ENCODE peak calls at places on chromosomes 7 and 10, in eight cellular contexts. O is fibroblast of lung; N is GDM1; Q is skeletal muscle cell; H is ELR; I is GM12865; W is astrocyte of the hippocampus; K is activated CD4-positive, CD25-positive, alpha-beta regulatory T cell. Y is an unnamed sample.
A peak's percentile ranks its signal among the peaks of the same experiment; 100 is the strongest.

GRCh38 chr7:108002726-108003590 is at the start of gene LAMB1:
- DNase-seq in O (peak; percentile 84), N (no peak), Q (no peak), H (peak; percentile 78), I (no peak), W (peak; percentile 94), K (no peak), Y (peak; percentile 88)

GRCh38 chr10:29622382-29622885 is 12.3 kb downstream of the SVIL start:
- DNase-seq in O (no peak), N (no peak), Q (no peak), H (no peak), I (no peak), W (no peak), K (no peak), Y (no peak)

GRCh38 chr10:22925088-22925487 is 2.8 kb upstream of the ARMC3 start:
- DNase-seq in O (no peak), N (no peak), Q (no peak), H (no peak), I (no peak), W (no peak), K (no peak), Y (no peak)

GRCh38 chr10:22681783-22682183 is 32.6 kb downstream of the PIP4K2A start:
- DNase-seq in O (peak; percentile 80), N (no peak), Q (peak; percentile 55), H (peak; percentile 91), I (no peak), W (peak; percentile 69), K (no peak), Y (peak; percentile 59)

GRCh38 chr7:130930260-130930659 is 196.3 kb upstream of the KLF14 start:
- DNase-seq in O (peak; percentile 35), N (no peak), Q (no peak), H (no peak), I (no peak), W (no peak), K (no peak), Y (peak; percentile 81)

GRCh38 chr10:129963831-129964501 is at the start of gene EBF3:
- DNase-seq in O (peak; percentile 37), N (no peak), Q (no peak), H (peak; percentile 66), I (no peak), W (peak; percentile 72), K (no peak), Y (peak; percentile 96)

GRCh38 chr10:118564652-118565051 is 30.8 kb downstream of the PRLHR start:
- DNase-seq in O (peak; percentile 3), N (no peak), Q (no peak), H (peak; percentile 46), I (no peak), W (peak; percentile 64), K (no peak), Y (peak; percentile 70)

GRCh38 chr7:69517985-69518731 is 80.1 kb upstream of the AUTS2 start:
- DNase-seq in O (peak; percentile 17), N (no peak), Q (no peak), H (no peak), I (no peak), W (peak; percentile 48), K (no peak), Y (no peak)

GRCh38 chr7:16603633-16604032 is 41.9 kb downstream of the ANKMY2 start:
- DNase-seq in O (no peak), N (no peak), Q (no peak), H (no peak), I (no peak), W (no peak), K (no peak), Y (no peak)

GRCh38 chr10:65544756-65545155 is 1381.1 kb upstream of the LRRTM3 start:
- DNase-seq in O (no peak), N (no peak), Q (no peak), H (no peak), I (no peak), W (no peak), K (no peak), Y (no peak)

GRCh38 chr10:97854735-97855134 is 5.1 kb downstream of the GOLGA7B start:
- DNase-seq in O (no peak), N (no peak), Q (no peak), H (peak; percentile 14), I (no peak), W (no peak), K (no peak), Y (no peak)

GRCh38 chr10:80465839-80466590 is 11.9 kb downstream of the TSPAN14 start:
- DNase-seq in O (peak; percentile 30), N (no peak), Q (no peak), H (peak; percentile 50), I (peak; percentile 31), W (no peak), K (no peak), Y (no peak)

GRCh38 chr10:13719411-13719810 is 132.6 kb downstream of the PRPF18 start:
- DNase-seq in O (no peak), N (no peak), Q (no peak), H (no peak), I (no peak), W (no peak), K (no peak), Y (no peak)

GRCh38 chr10:100909506-100910260 is 3.1 kb upstream of the SLF2 start:
- DNase-seq in O (no peak), N (peak; percentile 59), Q (no peak), H (no peak), I (no peak), W (peak; percentile 16), K (no peak), Y (peak; percentile 30)

GRCh38 chr7:155490697-155491628 is 33.0 kb downstream of the EN2 start:
- DNase-seq in O (peak; percentile 14), N (no peak), Q (no peak), H (no peak), I (peak; percentile 35), W (no peak), K (no peak), Y (peak; percentile 35)

GRCh38 chr10:70374775-70375614 is 7.4 kb downstream of the LRRC20 start:
- DNase-seq in O (peak; percentile 74), N (no peak), Q (no peak), H (peak; percentile 76), I (no peak), W (no peak), K (no peak), Y (no peak)

GRCh38 chr7:75944507-75944906 is 29.6 kb downstream of the POR start:
- DNase-seq in O (no peak), N (no peak), Q (no peak), H (no peak), I (no peak), W (no peak), K (no peak), Y (no peak)

GRCh38 chr7:134474902-134475301 is 16.0 kb upstream of the AKR1B1 start:
- DNase-seq in O (no peak), N (no peak), Q (no peak), H (no peak), I (no peak), W (no peak), K (no peak), Y (no peak)

GRCh38 chr7:73822319-73823173 is 8.2 kb upstream of the CLDN4 start:
- DNase-seq in O (peak; percentile 95), N (no peak), Q (peak; percentile 91), H (peak; percentile 100), I (no peak), W (peak; percentile 79), K (no peak), Y (peak; percentile 97)

GRCh38 chr10:113859261-113859660 is 4.8 kb downstream of the NHLRC2 start:
- DNase-seq in O (no peak), N (no peak), Q (no peak), H (no peak), I (peak; percentile 41), W (no peak), K (no peak), Y (no peak)

GRCh38 chr10:132476146-132477065 is 61.2 kb upstream of the INPP5A start:
- DNase-seq in O (no peak), N (no peak), Q (no peak), H (no peak), I (no peak), W (no peak), K (no peak), Y (no peak)

GRCh38 chr7:142711722-142712616 is 37.3 kb upstream of the PRSS1 start:
- DNase-seq in O (peak; percentile 25), N (peak; percentile 78), Q (no peak), H (peak; percentile 61), I (peak; percentile 35), W (peak; percentile 27), K (no peak), Y (peak; percentile 37)

GRCh38 chr7:90579181-90579688 is 16.9 kb upstream of the CDK14 start:
- DNase-seq in O (peak; percentile 99), N (no peak), Q (peak; percentile 80), H (peak; percentile 50), I (no peak), W (peak; percentile 80), K (no peak), Y (peak; percentile 60)

GRCh38 chr10:79158402-79159097 is 89.8 kb downstream of the ZMIZ1 start:
- DNase-seq in O (no peak), N (no peak), Q (no peak), H (no peak), I (no peak), W (no peak), K (no peak), Y (no peak)

GRCh38 chr7:99860281-99861127 is 16.3 kb downstream of the OR2AE1 start:
- DNase-seq in O (peak; percentile 97), N (no peak), Q (peak; percentile 56), H (peak; percentile 64), I (no peak), W (peak; percentile 96), K (no peak), Y (peak; percentile 67)

GRCh38 chr7:17109017-17109416 is 189.4 kb upstream of the AHR start:
- DNase-seq in O (peak; percentile 85), N (no peak), Q (peak; percentile 12), H (peak; percentile 41), I (no peak), W (peak; percentile 63), K (no peak), Y (no peak)

GRCh38 chr10:114876602-114877300 is 55.2 kb downstream of the FHIP2A start:
- DNase-seq in O (peak; percentile 44), N (peak; percentile 29), Q (no peak), H (peak; percentile 76), I (peak; percentile 70), W (peak; percentile 80), K (peak; percentile 3), Y (peak; percentile 76)

GRCh38 chr7:158735935-158736334 is 31.3 kb upstream of the NCAPG2 start:
- DNase-seq in O (no peak), N (no peak), Q (no peak), H (no peak), I (no peak), W (no peak), K (no peak), Y (no peak)

GRCh38 chr7:1708640-1709249 is 38.7 kb downstream of the ELFN1 start:
- DNase-seq in O (no peak), N (no peak), Q (no peak), H (no peak), I (no peak), W (no peak), K (no peak), Y (no peak)

GRCh38 chr7:135342887-135343286 is 109.2 kb downstream of the STRA8 start:
- DNase-seq in O (no peak), N (no peak), Q (no peak), H (no peak), I (no peak), W (peak; percentile 22), K (no peak), Y (peak; percentile 67)

GRCh38 chr10:46516660-46517416 is 39.6 kb downstream of the GPRIN2 start:
- DNase-seq in O (peak; percentile 86), N (no peak), Q (peak; percentile 92), H (peak; percentile 86), I (no peak), W (peak; percentile 72), K (no peak), Y (peak; percentile 58)

GRCh38 chr7:41731486-41732278 is 28.8 kb upstream of the INHBA start:
- DNase-seq in O (no peak), N (no peak), Q (no peak), H (no peak), I (peak; percentile 73), W (no peak), K (no peak), Y (no peak)

Y was measured in myocyte.